ENCODE peak calls at places on chromosomes 2 and 18, in four cellular contexts. C is effector memory CD4-positive, alpha-beta T cell; X is transverse colon; M is heart right ventricle. Q is an unnamed sample.

GRCh38 chr2:24819442-24820174 is 26.4 kb downstream of the CENPO start:
- DNase-seq in C (no peak), X (no peak), M (no peak), Q (no peak)

GRCh38 chr2:236576978-236577377 is 7.4 kb downstream of the ACKR3 start:
- DNase-seq in C (no peak), X (no peak), M (no peak), Q (no peak)

GRCh38 chr18:78804206-78805030 is 175.2 kb upstream of the SALL3 start:
- DNase-seq in C (no peak), X (no peak), M (no peak), Q (no peak)

GRCh38 chr2:177616066-177616465 is 223.5 kb downstream of the AGPS start:
- DNase-seq in C (no peak), X (no peak), M (no peak), Q (no peak)

GRCh38 chr2:201235865-201236811 is 24.2 kb upstream of the CASP8 start:
- DNase-seq in C (peak; percentile 33), X (peak; percentile 37), M (peak; percentile 81), Q (peak; percentile 58)

GRCh38 chr18:21179590-21180220 is 62.3 kb upstream of the GREB1L start:
- DNase-seq in C (peak; percentile 23), X (peak; percentile 35), M (peak; percentile 56), Q (peak; percentile 51)

GRCh38 chr2:188813315-188813714 is 160.9 kb upstream of the COL3A1 start:
- DNase-seq in C (no peak), X (no peak), M (no peak), Q (no peak)

GRCh38 chr2:29016500-29016899 is 35.4 kb downstream of the TOGARAM2 start:
- DNase-seq in C (no peak), X (no peak), M (peak; percentile 46), Q (no peak)

GRCh38 chr2:35415282-35415681 is 940.3 kb upstream of the CRIM1 start:
- DNase-seq in C (no peak), X (no peak), M (no peak), Q (no peak)

GRCh38 chr2:238228700-238229099 is 11.1 kb downstream of the HES6 start:
- DNase-seq in C (no peak), X (no peak), M (no peak), Q (no peak)

GRCh38 chr2:219687882-219688559 is 60.6 kb downstream of the SLC4A3 start:
- DNase-seq in C (no peak), X (no peak), M (no peak), Q (no peak)

GRCh38 chr18:64710105-64710861 is 561.4 kb upstream of the LINC00305 start:
- DNase-seq in C (no peak), X (no peak), M (no peak), Q (no peak)

GRCh38 chr2:221285156-221285555 is 286.9 kb downstream of the EPHA4 start:
- DNase-seq in C (no peak), X (no peak), M (no peak), Q (no peak)

GRCh38 chr2:40448476-40449079 is 3.3 kb downstream of the SLC8A1 start:
- DNase-seq in C (no peak), X (no peak), M (no peak), Q (peak; percentile 58)

GRCh38 chr18:3447035-3447894 is 2.7 kb upstream of the TGIF1 start:
- DNase-seq in C (no peak), X (peak; percentile 61), M (peak; percentile 44), Q (no peak)

GRCh38 chr2:190407662-190408537 is at the start of gene MFSD6:
- DNase-seq in C (peak; percentile 43), X (peak; percentile 76), M (peak; percentile 38), Q (peak; percentile 56)

GRCh38 chr2:161103451-161103831 is 56.8 kb upstream of the TANK start:
- DNase-seq in C (no peak), X (no peak), M (no peak), Q (no peak)
- H3K4me1 ChIP-seq in C (no peaks in the 10 kb centered on the region), X (peaks cover 16% of the 10 kb centered on the region), M (no peaks in the 10 kb centered on the region), Q (no peaks in the 10 kb centered on the region)

GRCh38 chr2:43642363-43642762 is 5.3 kb downstream of the PLEKHH2 start:
- DNase-seq in C (no peak), X (no peak), M (no peak), Q (no peak)

GRCh38 chr2:43631918-43632317 is 5.1 kb upstream of the PLEKHH2 start:
- DNase-seq in C (no peak), X (no peak), M (no peak), Q (no peak)

GRCh38 chr2:43636616-43637015 is 444 bp upstream of the PLEKHH2 start:
- DNase-seq in C (peak; percentile 5), X (no peak), M (no peak), Q (no peak)

GRCh38 chr2:43634604-43635306 is 2.3 kb upstream of the PLEKHH2 start:
- DNase-seq in C (no peak), X (no peak), M (no peak), Q (no peak)

GRCh38 chr2:43637030-43637803 is at the start of gene PLEKHH2:
- DNase-seq in C (peak; percentile 72), X (peak; percentile 91), M (peak; percentile 89), Q (peak; percentile 92)
- H3K4me3 ChIP-seq in C (peak within 1 kb of the TSS; percentile 72), X (peak within 1 kb of the TSS; percentile 76), M (peak within 1 kb of the TSS; percentile 81), Q (peak within 1 kb of the TSS; percentile 63)

GRCh38 chr2:226738821-226739507 is 60.7 kb downstream of the IRS1 start:
- DNase-seq in C (no peak), X (no peak), M (no peak), Q (no peak)
- H3K4me1 ChIP-seq in C (no peaks in the 10 kb centered on the region), X (peaks cover 49% of the 10 kb centered on the region), M (peaks cover 57% of the 10 kb centered on the region), Q (no peaks in the 10 kb centered on the region)

DNA sequence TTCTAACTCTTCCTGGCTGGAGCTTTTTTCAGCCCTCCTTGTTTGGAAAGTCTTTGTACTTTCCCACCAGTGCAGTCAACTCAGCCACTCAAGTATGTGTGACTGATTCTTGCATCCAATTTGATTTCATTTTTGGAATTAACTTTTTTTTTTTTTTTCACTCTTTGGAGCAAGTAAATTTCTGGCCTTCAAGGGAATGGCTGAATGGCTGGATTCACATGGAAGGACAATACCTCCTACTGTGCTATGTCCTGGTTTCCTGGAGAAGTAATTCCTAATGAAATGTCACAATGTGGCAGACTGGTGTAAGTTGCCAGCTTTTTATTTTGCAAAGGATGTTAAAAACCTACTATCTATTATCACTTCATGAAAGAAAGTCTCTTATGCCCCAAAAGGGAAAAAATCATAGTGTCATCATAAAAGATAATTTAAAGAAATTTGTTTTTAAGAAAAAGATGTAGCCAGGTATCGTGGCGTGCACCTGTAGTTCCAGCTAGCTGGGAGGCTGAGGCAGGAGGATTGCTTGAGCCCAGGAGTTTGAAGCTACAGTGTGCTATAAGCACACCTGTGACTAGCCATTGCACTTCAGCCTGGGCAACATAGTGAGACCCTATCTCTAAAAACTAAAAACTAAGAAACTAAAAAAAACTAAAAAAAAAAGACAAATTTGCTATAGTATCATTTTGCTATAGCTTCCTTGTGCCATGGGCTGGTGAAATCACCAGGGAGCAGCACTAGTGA is 76.1 kb upstream of the ZFP36L2 start:
- DNase-seq in C (no peak), X (no peak), M (no peak), Q (no peak)
- H3K4me3 ChIP-seq in C (no peak overlapping the region), X (no peak overlapping the region), M (no peak overlapping the region), Q (no peak overlapping the region)

GRCh38 chr2:64137567-64137966 is 6.7 kb downstream of the PELI1 start:
- DNase-seq in C (no peak), X (no peak), M (no peak), Q (no peak)
- H3K4me1 ChIP-seq in C (peaks cover 6% of the 10 kb centered on the region), X (peaks cover 99% of the 10 kb centered on the region), M (peaks cover 73% of the 10 kb centered on the region), Q (no peaks in the 10 kb centered on the region)